ENCODE peak calls at places on chromosomes 1 and 21, in nine cellular contexts. D, E, G, Y, B, H, P, L and J are unnamed samples.

GRCh38 chr1:16226495-16227179 is 10.3 kb downstream of the CPLANE2 start:
- DNase-seq in D (peak), P (peak), E (no peak), L (no peak), G (peak), H (no peak), B (peak), Y (no peak), J (no peak)

GRCh38 chr1:221234821-221235220 is 355.6 kb downstream of the HLX start:
- DNase-seq in B (no peak), D (peak), E (no peak), L (peak), P (no peak), G (no peak), H (no peak), Y (no peak), J (no peak)

GRCh38 chr1:234478481-234479309 is at the start of gene TARBP1:
- DNase-seq in H (peak), B (peak), P (peak), Y (peak), L (peak), G (peak), E (peak), D (peak), J (peak)

GRCh38 chr1:37478890-37479254 is 4.5 kb downstream of the ZC3H12A start:
- DNase-seq in D (peak), P (no peak), Y (no peak), H (peak), B (no peak), G (peak), L (peak), E (no peak), J (peak)

GRCh38 chr1:28973850-28974841 is 59.8 kb downstream of the EPB41 start:
- DNase-seq in B (no peak), E (no peak), D (peak), P (no peak), G (peak), Y (no peak), L (peak), H (peak), J (no peak)

GRCh38 chr21:39441502-39442475 is 3.8 kb downstream of the LCA5L start:
- DNase-seq in E (no peak), Y (peak), D (peak), B (no peak), P (no peak), L (peak), H (peak), G (peak), J (no peak)

GRCh38 chr1:16903054-16903453 is 7.3 kb downstream of the RNU1-2 start:
- DNase-seq in P (peak), D (peak), B (no peak), H (peak), L (peak), Y (no peak), G (peak), E (no peak), J (no peak)

GRCh38 chr1:164695956-164696665 is 137.1 kb downstream of the PBX1 start:
- DNase-seq in E (no peak), G (no peak), P (no peak), Y (no peak), D (no peak), H (peak), L (peak), B (no peak), J (no peak)

GRCh38 chr1:74422379-74423155 is 89.8 kb downstream of the LRRC53 start:
- DNase-seq in H (no peak), D (no peak), B (no peak), G (no peak), Y (no peak), L (no peak), E (no peak), P (no peak), J (no peak)

GRCh38 chr1:221078260-221078965 is 199.2 kb downstream of the HLX start:
- DNase-seq in D (no peak), H (peak), Y (no peak), B (no peak), L (peak), P (no peak), E (no peak), G (no peak), J (no peak)

GRCh38 chr1:178565586-178565985 is 52.7 kb downstream of the TEX35 start:
- DNase-seq in E (no peak), H (no peak), D (no peak), Y (no peak), P (no peak), B (no peak), G (no peak), L (no peak), J (no peak)

GRCh38 chr1:6631058-6631457 is 6.4 kb downstream of the THAP3 start:
- DNase-seq in H (no peak), G (no peak), L (no peak), Y (no peak), P (no peak), B (no peak), D (no peak), E (no peak), J (no peak)

GRCh38 chr1:209768354-209768774 is 12.5 kb downstream of the TRAF3IP3 start:
- DNase-seq in Y (peak), P (no peak), L (no peak), G (no peak), E (no peak), D (no peak), B (no peak), H (no peak), J (peak)

GRCh38 chr1:166843769-166844596 is 4.7 kb downstream of the POGK start:
- DNase-seq in E (no peak), D (peak), B (no peak), Y (no peak), P (no peak), G (no peak), L (no peak), H (peak), J (no peak)

GRCh38 chr1:213303286-213303685 is 252.2 kb downstream of the RPS6KC1 start:
- DNase-seq in B (no peak), G (peak), H (peak), D (peak), Y (no peak), E (no peak), L (peak), P (no peak), J (no peak)

GRCh38 chr1:58928514-58928913 is 144.7 kb upstream of the JUN start:
- DNase-seq in H (no peak), L (no peak), G (no peak), E (no peak), D (no peak), P (no peak), Y (no peak), B (no peak), J (no peak)

GRCh38 chr1:244444854-244445253 is 6.9 kb downstream of the ADSS2 start:
- DNase-seq in H (no peak), G (no peak), P (no peak), Y (no peak), B (no peak), E (no peak), L (no peak), D (peak), J (no peak)

GRCh38 chr1:26831546-26832248 is 5.2 kb downstream of the ZDHHC18 start:
- DNase-seq in G (peak), P (no peak), B (no peak), D (peak), Y (no peak), H (peak), E (no peak), L (peak), J (no peak)

GRCh38 chr1:5997316-5997715 is 5.1 kb upstream of the NPHP4 start:
- DNase-seq in Y (no peak), G (no peak), E (no peak), D (no peak), B (no peak), H (no peak), L (no peak), P (peak), J (no peak)

GRCh38 chr1:232283864-232284263 is 346.1 kb downstream of the SIPA1L2 start:
- DNase-seq in B (no peak), D (no peak), P (no peak), Y (no peak), H (no peak), L (no peak), G (no peak), E (no peak), J (no peak)

GRCh38 chr1:46423574-46424240 is 29.6 kb downstream of the FAAH start:
- DNase-seq in P (no peak), G (no peak), H (no peak), E (no peak), Y (no peak), L (no peak), B (no peak), D (no peak), J (no peak)

GRCh38 chr1:18606443-18607288 is 24.0 kb upstream of the PAX7 start:
- DNase-seq in E (no peak), G (no peak), L (no peak), P (no peak), Y (no peak), H (no peak), D (no peak), B (no peak), J (no peak)

GRCh38 chr1:208238710-208239517 is 5.3 kb downstream of the PLXNA2 start:
- DNase-seq in D (peak), P (no peak), G (peak), L (peak), Y (no peak), E (peak), H (peak), B (no peak), J (no peak)

GRCh38 chr1:214801191-214801590 is 198.2 kb downstream of the CENPF start:
- DNase-seq in Y (no peak), E (no peak), H (no peak), L (no peak), B (no peak), P (no peak), D (no peak), G (no peak), J (no peak)

GRCh38 chr1:47593001-47593568 is 155.2 kb downstream of the FOXD2 start:
- DNase-seq in Y (no peak), L (no peak), P (no peak), D (no peak), B (no peak), G (no peak), H (no peak), E (no peak), J (no peak)

GRCh38 chr1:181089017-181089776 is 697 bp downstream of the IER5 start:
- DNase-seq in E (no peak), Y (peak), P (no peak), B (peak), H (no peak), D (no peak), G (no peak), L (no peak), J (no peak)

GRCh38 chr1:177873238-177873637 is 96.6 kb downstream of the SEC16B start:
- DNase-seq in B (no peak), E (no peak), Y (no peak), L (peak), D (peak), P (no peak), H (peak), G (peak), J (peak)

GRCh38 chr1:100414693-100415092 is 62.4 kb downstream of the CDC14A start:
- DNase-seq in P (no peak), L (no peak), B (no peak), Y (peak), G (no peak), D (no peak), E (peak), H (no peak), J (no peak)

GRCh38 chr1:236750928-236751327 is 44.2 kb upstream of the MTR start:
- DNase-seq in E (no peak), L (no peak), P (no peak), H (no peak), B (no peak), Y (no peak), D (no peak), G (no peak), J (no peak)

GRCh38 chr21:36478207-36478701 is 1.7 kb downstream of the CLDN14 start:
- DNase-seq in B (no peak), L (peak), H (peak), D (peak), Y (no peak), G (peak), E (no peak), P (no peak), J (no peak)

GRCh38 chr21:42807938-42808613 is 71.3 kb downstream of the WDR4 start:
- DNase-seq in Y (no peak), D (no peak), B (no peak), E (no peak), P (no peak), L (no peak), G (no peak), H (no peak), J (no peak)

GRCh38 chr1:186615332-186615731 is 64.9 kb downstream of the PTGS2 start:
- DNase-seq in Y (no peak), L (no peak), P (no peak), E (no peak), H (no peak), G (peak), D (no peak), B (no peak), J (no peak)

GRCh38 chr1:162471290-162471853 is 26.2 kb upstream of the UHMK1 start:
- DNase-seq in B (no peak), E (no peak), P (no peak), L (no peak), G (no peak), H (no peak), Y (no peak), D (no peak), J (no peak)

GRCh38 chr1:241638091-241638682 is 2.0 kb downstream of the CHML start:
- DNase-seq in L (no peak), E (no peak), H (no peak), Y (no peak), P (no peak), G (no peak), B (no peak), D (no peak), J (no peak)

GRCh38 chr1:241636291-241636690 is 3.9 kb downstream of the CHML start:
- DNase-seq in B (no peak), E (no peak), D (no peak), L (peak), Y (no peak), H (no peak), P (no peak), G (no peak), J (no peak)

GRCh38 chr1:241635556-241636179 is 4.5 kb downstream of the CHML start:
- DNase-seq in D (no peak), Y (no peak), B (no peak), L (no peak), P (no peak), G (no peak), H (no peak), E (no peak), J (no peak)

GRCh38 chr1:241637604-241638003 is 2.6 kb downstream of the CHML start:
- DNase-seq in D (no peak), P (no peak), L (peak), E (no peak), Y (no peak), G (no peak), B (no peak), H (no peak), J (no peak)

GRCh38 chr1:241637046-241637590 is 3.1 kb downstream of the CHML start:
- DNase-seq in P (no peak), G (peak), E (no peak), H (peak), D (peak), L (no peak), B (no peak), Y (no peak), J (no peak)
- H3K4me3 ChIP-seq in P (no peak), G (no peak), E (no peak), H (no peak), D (no peak), L (peak), B (no peak), Y (no peak), J (no peak)

DNA sequence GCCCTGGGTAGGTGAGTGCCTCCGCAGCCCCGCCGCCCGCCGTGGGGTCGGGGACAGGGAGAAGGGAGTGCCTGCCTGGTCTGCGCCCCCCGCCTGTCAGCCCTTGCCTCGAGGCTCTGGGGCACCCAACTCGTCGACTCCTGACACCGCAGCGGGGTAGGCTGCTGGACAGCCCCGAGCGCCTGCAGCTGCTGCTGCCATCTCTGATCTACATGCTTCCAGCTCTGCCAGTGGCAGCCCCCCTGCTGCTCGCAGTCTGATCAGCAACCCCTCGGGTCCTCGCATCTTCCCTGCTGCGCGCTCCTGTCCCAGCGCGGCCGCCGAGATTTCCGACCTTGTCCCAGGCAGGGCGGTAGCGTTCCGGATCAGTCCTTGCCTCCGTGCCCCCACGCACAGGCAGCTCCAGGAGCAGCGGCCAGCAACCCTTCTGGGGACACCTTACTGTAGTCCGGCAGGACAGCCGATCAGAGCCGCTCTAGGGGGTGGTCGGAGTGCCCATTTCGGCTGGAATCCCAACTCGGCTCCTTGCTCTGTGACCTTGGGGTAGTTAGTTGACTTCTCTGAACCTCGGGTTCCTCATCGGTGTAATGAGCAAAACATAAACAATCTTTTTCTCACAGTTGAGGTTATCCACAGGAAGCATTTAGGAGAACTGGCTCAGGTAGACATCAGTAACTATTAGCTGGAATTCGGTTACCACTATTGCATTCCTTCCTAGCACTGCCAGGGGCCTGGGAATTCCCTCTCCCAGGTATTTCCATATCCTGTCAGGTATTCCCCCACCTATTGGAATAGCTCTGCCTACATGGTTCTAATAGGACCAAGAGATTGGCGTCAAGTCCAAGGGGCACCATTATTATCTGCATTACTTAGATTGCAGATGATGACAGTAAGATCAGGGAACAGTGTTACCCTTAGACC is 608 bp downstream of the BCAN start:
- DNase-seq in G (no peak), Y (peak), L (no peak), E (no peak), D (no peak), B (no peak), P (no peak), H (no peak), J (no peak)
- H3K4me3 ChIP-seq in G (peak), Y (no peak), L (no peak), E (peak), D (no peak), B (peak), P (peak), H (no peak), J (no peak)

GRCh38 chr1:225817611-225818061 is 7.7 kb downstream of the EPHX1 start:
- DNase-seq in E (peak), G (peak), H (peak), B (peak), P (peak), L (peak), Y (no peak), D (peak), J (peak)
- H3K4me3 ChIP-seq in E (no peak), G (no peak), H (no peak), B (peak), P (no peak), L (no peak), Y (no peak), D (no peak), J (no peak)

GRCh38 chr1:116832268-116832931 is 77.3 kb upstream of the PTGFRN start:
- DNase-seq in H (no peak), L (no peak), Y (no peak), D (no peak), G (no peak), B (no peak), P (no peak), E (no peak), J (no peak)
- H3K4me3 ChIP-seq in H (no peak), L (no peak), Y (no peak), D (no peak), G (no peak), B (no peak), P (no peak), E (no peak), J (no peak)

DNA sequence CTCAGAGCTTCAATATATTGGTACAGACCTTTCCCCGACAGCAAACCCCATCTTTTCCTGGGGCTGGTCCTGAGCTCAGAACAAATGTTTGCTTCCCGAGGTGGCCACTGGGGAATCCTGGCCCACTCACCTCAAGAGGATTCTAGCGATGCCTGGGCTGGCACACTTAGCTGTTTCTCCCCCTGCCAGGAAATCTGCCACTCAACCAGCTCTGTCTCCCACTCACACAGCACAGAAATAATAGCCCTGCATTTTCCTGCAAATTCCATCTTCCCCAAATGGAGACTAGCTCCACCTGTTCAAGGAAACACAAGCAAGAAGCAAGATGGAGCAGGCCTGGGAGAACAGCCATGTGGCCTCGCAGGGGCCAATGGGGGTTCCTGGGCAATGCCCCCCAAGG is 21.1 kb downstream of the KCNN3 start:
- DNase-seq in E (no peak), P (no peak), D (no peak), B (no peak), Y (no peak), G (no peak), H (no peak), L (no peak), J (no peak)
- H3K4me3 ChIP-seq in E (no peak), P (no peak), D (no peak), B (no peak), Y (no peak), G (no peak), H (no peak), L (no peak), J (no peak)

GRCh38 chr1:224064150-224064549 is 49.8 kb upstream of the FBXO28 start:
- DNase-seq in G (no peak), P (no peak), H (no peak), D (no peak), L (no peak), E (no peak), B (no peak), Y (no peak), J (no peak)
- H3K4me3 ChIP-seq in G (no peak), P (no peak), H (no peak), D (no peak), L (no peak), E (no peak), B (no peak), Y (no peak), J (no peak)

GRCh38 chr1:205669341-205670142 is 10.8 kb downstream of the SLC45A3 start:
- DNase-seq in E (no peak), L (no peak), Y (no peak), P (no peak), G (no peak), H (no peak), B (no peak), D (no peak), J (peak)
- H3K4me3 ChIP-seq in E (peak), L (no peak), Y (no peak), P (no peak), G (no peak), H (no peak), B (no peak), D (no peak), J (no peak)

GRCh38 chr1:168893359-168893791 is 164.4 kb upstream of the DPT start:
- DNase-seq in D (peak), B (peak), E (no peak), Y (no peak), H (no peak), P (peak), L (peak), G (no peak), J (no peak)
- H3K4me3 ChIP-seq in D (no peak), B (no peak), E (no peak), Y (no peak), H (no peak), P (no peak), L (no peak), G (no peak), J (no peak)

DNA sequence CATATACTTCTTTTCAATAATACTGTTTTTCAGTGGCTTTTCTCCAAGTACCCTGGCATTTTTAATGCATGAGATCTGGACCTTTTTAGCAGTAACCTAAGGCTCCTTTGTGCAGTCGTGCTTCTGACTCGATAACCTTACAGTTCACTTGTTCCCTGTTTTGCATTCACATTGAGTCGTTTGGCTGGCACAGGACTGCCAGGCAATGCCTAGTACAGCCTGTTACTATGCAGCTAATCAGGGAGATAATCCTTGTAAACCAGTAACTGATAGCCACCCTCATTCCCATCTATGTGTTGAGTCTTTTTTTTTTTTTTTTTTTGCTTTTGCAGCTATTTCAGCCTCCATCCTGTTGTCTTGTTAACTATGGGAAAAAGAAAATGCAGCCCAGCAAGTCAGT is 3.8 kb downstream of the ATP1B1 start:
- DNase-seq in B (no peak), G (no peak), E (no peak), D (no peak), H (no peak), Y (no peak), L (no peak), P (no peak), J (no peak)
- H3K4me3 ChIP-seq in B (peak), G (no peak), E (peak), D (peak), H (no peak), Y (no peak), L (peak), P (peak), J (no peak)